ENCODE peak calls at places on chromosomes 7 and 10, in six cellular contexts. Q is colonic mucosa; L is suprapubic skin; U is brain microvascular endothelial cell; V is HL-60; Y is activated T-cell treated with anti-CD3 and anti-CD28 coated beads, Interleukin-2, amount 50 U/mL, for 72 hours. F is an unnamed sample.

GRCh38 chr7:39741942-39742623 is 118.7 kb downstream of the RALA start:
- DNase-seq in Q (peak), L (no peak), U (peak), V (peak), Y (peak), F (peak)

GRCh38 chr7:128014864-128015263 is 16.4 kb downstream of the LRRC4 start:
- DNase-seq in Q (no peak), L (no peak), U (no peak), V (no peak), Y (no peak), F (no peak)

GRCh38 chr7:70619130-70619529 is 512.8 kb upstream of the GALNT17 start:
- DNase-seq in Q (peak), L (no peak), U (no peak), V (no peak), Y (no peak), F (no peak)

GRCh38 chr10:86899670-86900276 is 57.6 kb downstream of the MMRN2 start:
- DNase-seq in Q (peak), L (no peak), U (peak), V (no peak), Y (peak), F (no peak)

GRCh38 chr10:5528989-5529701 is 4.4 kb downstream of the CALML3 start:
- DNase-seq in Q (no peak), L (peak), U (no peak), V (no peak), Y (no peak), F (no peak)

GRCh38 chr7:30797294-30798040 is 26.2 kb downstream of the MINDY4 start:
- DNase-seq in Q (peak), L (no peak), U (no peak), V (no peak), Y (no peak), F (no peak)

GRCh38 chr7:77315102-77315501 is 101.0 kb downstream of the GSAP start:
- DNase-seq in Q (no peak), L (no peak), U (no peak), V (no peak), Y (no peak), F (no peak)

GRCh38 chr7:100159099-100159623 is 638 bp upstream of the TRAPPC14 start:
- DNase-seq in Q (no peak), L (no peak), U (no peak), V (peak), Y (no peak), F (no peak)

GRCh38 chr7:118109607-118110006 is 74.4 kb upstream of the LSM8 start:
- DNase-seq in Q (no peak), L (no peak), U (no peak), V (no peak), Y (no peak), F (no peak)

GRCh38 chr10:97328646-97329453 is 5.7 kb downstream of the FRAT2 start:
- DNase-seq in Q (no peak), L (no peak), U (no peak), V (no peak), Y (peak), F (no peak)

GRCh38 chr7:43648725-43649406 is 66.0 kb downstream of the STK17A start:
- DNase-seq in Q (peak), L (no peak), U (peak), V (peak), Y (peak), F (peak)

GRCh38 chr7:138089080-138089901 is 13.0 kb downstream of the AKR1D1 start:
- DNase-seq in Q (no peak), L (no peak), U (peak), V (peak), Y (no peak), F (no peak)

GRCh38 chr10:23897864-23898263 is 311.1 kb upstream of the KIAA1217 start:
- DNase-seq in Q (no peak), L (no peak), U (no peak), V (no peak), Y (no peak), F (no peak)

GRCh38 chr10:132784582-132785432 is 1.1 kb downstream of the NKX6-2 start:
- DNase-seq in Q (no peak), L (no peak), U (no peak), V (no peak), Y (no peak), F (no peak)

GRCh38 chr7:151838861-151839381 is 38.0 kb downstream of the PRKAG2 start:
- DNase-seq in Q (no peak), L (no peak), U (no peak), V (peak), Y (peak), F (peak)

GRCh38 chr7:20749896-20750295 is 36.8 kb downstream of the SP8 start:
- DNase-seq in Q (no peak), L (no peak), U (no peak), V (no peak), Y (no peak), F (no peak)

GRCh38 chr7:43353902-43354301 is 229.0 kb upstream of the STK17A start:
- DNase-seq in Q (no peak), L (no peak), U (no peak), V (no peak), Y (no peak), F (no peak)

GRCh38 chr7:99140813-99141212 is 3.1 kb downstream of the SMURF1 start:
- DNase-seq in Q (no peak), L (no peak), U (no peak), V (no peak), Y (no peak), F (no peak)

GRCh38 chr7:117458977-117459583 is 20.7 kb upstream of the CFTR start:
- DNase-seq in Q (no peak), L (no peak), U (no peak), V (no peak), Y (no peak), F (no peak)

GRCh38 chr10:28431139-28431538 is 101.8 kb upstream of the WAC start:
- DNase-seq in Q (no peak), L (no peak), U (no peak), V (no peak), Y (no peak), F (no peak)

GRCh38 chr7:128888039-128888755 is 22.3 kb downstream of the KCP start:
- DNase-seq in Q (no peak), L (no peak), U (no peak), V (no peak), Y (no peak), F (no peak)

GRCh38 chr7:33959676-33960075 is 54.3 kb downstream of the BMPER start:
- DNase-seq in Q (no peak), L (no peak), U (no peak), V (no peak), Y (no peak), F (no peak)

GRCh38 chr7:134865001-134865845 is 85.8 kb downstream of the CALD1 start:
- DNase-seq in Q (no peak), L (no peak), U (peak), V (no peak), Y (peak), F (no peak)

GRCh38 chr7:129401228-129401967 is 32.8 kb upstream of the STRIP2 start:
- DNase-seq in Q (no peak), L (no peak), U (no peak), V (peak), Y (no peak), F (peak)

F was measured in GF-D8.